ENCODE peak calls at places on chromosomes 13 and 19, in seven cellular contexts. Y is RWPE2, A is AG09309, Z is psoas muscle, V is heart right ventricle, G is endodermal cell, U is neural progenitor cell. L is an unnamed sample.

GRCh38 chr13:47455581-47455980 is 545.5 kb downstream of the SUCLA2 start:
- DNase-seq in U (no peak), Z (no peak), G (no peak), Y (no peak), V (no peak), A (no peak), L (no peak)

GRCh38 chr19:41880329-41880708 is 2.7 kb upstream of the ARHGEF1 start:
- DNase-seq in Z (no peak), U (no peak), G (no peak), Y (no peak), V (no peak), A (no peak), L (no peak)

GRCh38 chr13:99617474-99618255 is 116.4 kb downstream of the TM9SF2 start:
- DNase-seq in V (peak; percentile 38), U (peak; percentile 83), G (peak; percentile 85), Y (no peak), A (peak; percentile 69), Z (no peak), L (peak; percentile 62)

GRCh38 chr13:102367836-102368235 is 34.0 kb downstream of the FGF14 start:
- DNase-seq in Y (no peak), Z (no peak), A (no peak), U (no peak), V (no peak), G (no peak), L (no peak)

GRCh38 chr13:91572944-91573535 is 174.6 kb downstream of the GPC5 start:
- DNase-seq in Y (no peak), G (no peak), V (no peak), U (no peak), A (no peak), Z (no peak), L (no peak)

GRCh38 chr19:39299404-39299803 is 3.2 kb downstream of the IFNL1 start:
- DNase-seq in A (no peak), Z (no peak), G (no peak), V (no peak), Y (no peak), U (no peak), L (no peak)

GRCh38 chr13:44380404-44381165 is 7.0 kb downstream of the SERP2 start:
- DNase-seq in Y (no peak), U (no peak), Z (no peak), A (no peak), G (no peak), V (no peak), L (no peak)

GRCh38 chr19:2123682-2124387 is 27.1 kb downstream of the IZUMO4 start:
- DNase-seq in Y (no peak), Z (peak; percentile 47), A (no peak), G (peak; percentile 87), U (peak; percentile 77), V (no peak), L (peak; percentile 82)

GRCh38 chr19:5789886-5790572 is 934 bp downstream of the DUS3L start:
- DNase-seq in Y (no peak), Z (no peak), A (no peak), G (no peak), U (no peak), V (no peak), L (no peak)

GRCh38 chr19:49019242-49019932 is 2.5 kb upstream of the LHB start:
- DNase-seq in G (peak; percentile 94), A (no peak), Z (peak; percentile 90), U (peak; percentile 77), Y (peak; percentile 84), V (peak; percentile 46), L (peak; percentile 57)

GRCh38 chr19:10327793-10328192 is 5.5 kb downstream of the RAVER1 start:
- DNase-seq in Z (no peak), V (no peak), U (no peak), G (no peak), A (no peak), Y (no peak), L (no peak)

GRCh38 chr19:919157-920050 is 2.3 kb downstream of the KISS1R start:
- DNase-seq in Z (no peak), Y (peak; percentile 57), U (peak; percentile 57), G (peak; percentile 74), A (no peak), V (no peak), L (no peak)

GRCh38 chr13:101978546-101979315 is 423.1 kb downstream of the FGF14 start:
- DNase-seq in G (peak; percentile 43), V (no peak), A (no peak), U (no peak), Z (no peak), Y (no peak), L (no peak)

GRCh38 chr19:42471554-42472249 is 29.0 kb upstream of the CXCL17 start:
- DNase-seq in A (no peak), G (peak; percentile 58), Y (no peak), U (no peak), V (no peak), Z (no peak), L (no peak)

GRCh38 chr19:2553510-2553909 is 77.6 kb downstream of the GADD45B start:
- DNase-seq in G (no peak), A (no peak), U (no peak), Y (no peak), V (no peak), Z (no peak), L (no peak)

GRCh38 chr13:105213512-105213911 is 1322.0 kb downstream of the EFNB2 start:
- DNase-seq in G (peak; percentile 60), U (peak; percentile 13), A (no peak), Z (no peak), Y (no peak), V (no peak), L (no peak)

GRCh38 chr19:54481326-54481930 is 8.3 kb upstream of the CDC42EP5 start:
- DNase-seq in Z (no peak), G (peak; percentile 90), V (peak; percentile 27), Y (no peak), U (peak; percentile 93), A (no peak), L (peak; percentile 81)

GRCh38 chr13:43720780-43721397 is 65.9 kb downstream of the ENOX1 start:
- DNase-seq in U (no peak), Z (no peak), A (no peak), Y (no peak), G (no peak), V (no peak), L (no peak)

DNA sequence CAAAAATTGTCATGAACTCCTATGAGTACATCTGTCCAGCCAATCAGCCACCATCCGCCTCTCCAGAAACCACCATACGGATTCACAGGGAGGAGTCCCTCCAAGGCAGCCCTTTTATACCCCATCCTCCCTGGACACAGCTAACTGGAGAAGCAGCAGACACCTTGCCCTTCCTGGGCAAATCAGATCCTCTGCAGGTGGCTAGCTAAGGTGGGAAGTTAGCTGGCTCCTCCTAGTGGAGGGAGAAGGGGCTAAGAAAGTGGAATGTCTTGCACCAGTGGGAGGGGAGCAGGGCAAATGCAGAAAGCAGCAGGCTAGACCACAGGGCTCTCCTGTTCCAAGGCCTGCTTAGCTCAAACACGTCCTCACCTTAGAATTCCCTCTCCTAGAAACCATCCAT is 46.2 kb upstream of the UQCRFS1 start:
- DNase-seq in G (peak; percentile 67), Z (no peak), U (peak; percentile 20), Y (no peak), A (no peak), V (no peak), L (no peak)
- TF ChIP-seq CTCF in G (peak; percentile 45), Z (peak; percentile 9), U (peak; percentile 39), Y (no peak), A (peak; percentile 36), V (no peak), L (no peak)

GRCh38 chr13:98394820-98395510 is 181.9 kb downstream of the STK24 start:
- DNase-seq in U (no peak), Z (no peak), V (no peak), Y (no peak), A (no peak), G (no peak), L (no peak)

GRCh38 chr13:98399756-98400155 is 177.2 kb downstream of the STK24 start:
- DNase-seq in Y (no peak), V (no peak), U (no peak), Z (no peak), G (no peak), A (peak; percentile 81), L (no peak)

GRCh38 chr13:98396071-98396710 is 180.7 kb downstream of the STK24 start:
- DNase-seq in Y (no peak), U (no peak), A (no peak), V (no peak), G (peak; percentile 34), Z (no peak), L (no peak)

GRCh38 chr13:98397861-98398260 is 179.0 kb downstream of the STK24 start:
- DNase-seq in U (no peak), V (no peak), Y (no peak), G (no peak), Z (no peak), A (no peak), L (no peak)

GRCh38 chr13:98397221-98397620 is 179.7 kb downstream of the STK24 start:
- DNase-seq in Y (no peak), A (no peak), Z (no peak), V (no peak), U (no peak), G (no peak), L (no peak)
- TF ChIP-seq CTCF in Y (peak; percentile 24), A (peak; percentile 42), Z (peak; percentile 29), V (peak; percentile 44), U (peak; percentile 14), G (no peak), L (no peak)

DNA sequence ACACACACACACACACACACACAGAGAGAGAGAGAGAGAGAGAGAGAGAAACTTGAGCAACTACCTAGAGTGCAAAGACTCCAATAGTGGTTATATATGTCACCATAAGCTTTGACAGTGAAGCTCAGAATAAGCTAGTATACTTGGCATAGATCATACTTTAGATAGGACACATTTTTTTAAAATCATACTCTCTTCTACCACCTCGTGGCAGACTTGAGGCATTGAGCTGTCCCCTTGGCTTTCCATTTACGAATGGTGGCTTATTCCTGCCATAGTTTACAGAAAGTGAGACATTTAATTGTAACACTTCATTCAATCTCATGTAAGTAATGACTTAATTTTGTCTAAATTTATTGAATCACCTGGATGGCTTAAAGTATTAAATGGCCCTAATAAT is 108.2 kb downstream of the EDNRB start:
- DNase-seq in Z (no peak), Y (no peak), G (no peak), U (no peak), A (no peak), V (no peak), L (no peak)
- TF ChIP-seq CTCF in Z (peak; percentile 22), Y (peak; percentile 39), G (peak; percentile 64), U (peak; percentile 33), A (peak; percentile 24), V (peak; percentile 29), L (no peak)

DNA sequence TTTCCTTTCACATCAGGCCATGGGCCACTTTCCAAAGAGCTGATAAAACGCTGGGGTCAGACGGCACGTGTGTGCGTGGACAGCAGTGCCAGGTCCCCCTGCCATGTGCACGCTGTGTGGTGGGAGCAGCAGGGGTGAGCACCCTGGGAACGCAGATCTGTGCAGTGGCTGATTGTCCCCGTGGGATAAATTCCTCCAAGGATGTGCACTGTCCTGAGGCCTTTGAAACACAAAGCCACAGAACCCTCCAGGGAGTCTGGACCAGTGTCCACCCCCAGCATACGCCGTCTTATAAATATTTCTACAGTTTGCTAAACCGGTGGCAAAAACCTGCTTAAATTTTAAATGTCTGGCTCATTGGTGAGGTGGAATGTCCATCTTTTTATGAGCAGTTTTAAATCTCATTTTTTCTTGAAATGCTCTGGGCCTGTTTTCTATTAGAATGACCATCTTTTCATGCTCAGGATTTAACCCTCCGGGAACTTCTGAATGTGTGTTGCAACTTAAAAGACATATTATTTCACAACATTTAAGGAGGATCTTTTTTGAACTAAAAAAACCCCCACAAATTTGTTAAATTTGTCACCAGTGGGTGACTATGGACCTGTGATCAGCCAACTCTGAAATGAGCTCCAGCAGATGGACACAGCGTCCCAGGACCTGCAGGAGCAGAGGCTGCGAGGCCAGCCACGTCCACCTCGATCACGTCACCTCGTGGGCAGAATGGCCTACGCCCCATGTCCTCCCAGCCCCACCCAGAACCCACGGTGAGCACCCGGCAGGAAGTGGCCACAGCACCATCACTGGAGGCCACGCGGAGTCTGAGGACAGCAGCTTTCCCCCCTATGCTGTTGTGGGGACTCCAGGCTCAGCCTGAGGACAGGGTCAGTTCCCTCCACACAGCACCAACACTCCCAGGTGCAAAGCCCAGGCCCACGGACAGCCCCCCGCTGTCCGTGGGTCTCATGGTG is 68.6 kb downstream of the RASA3 start:
- DNase-seq in Z (peak; percentile 87), A (peak; percentile 81), U (peak; percentile 38), V (peak; percentile 34), G (no peak), Y (no peak), L (no peak)
- TF ChIP-seq CTCF in Z (no peak), A (no peak), U (no peak), V (no peak), G (no peak), Y (no peak), L (no peak)